ENCODE peak calls at places on chromosomes 5 and 9, in six cellular contexts. One of them, this sample, is unnamed. For H3K27me3, the result is how much of the 10 kb centered on the place peaks cover.

GRCh38 chr9:129408535-129409215 is 212.2 kb downstream of the C9orf50 start:
- DNase-seq in H9: no peak
- DNase-seq in body of pancreas: peak
- DNase-seq in adrenal gland: no peak
- DNase-seq in breast epithelium: no peak
- DNase-seq in heart left ventricle: peak
- DNase-seq in this sample: no peak

GRCh38 chr5:98774192-98775046 is 956 bp downstream of the RGMB start:
- DNase-seq in H9: peak
- DNase-seq in body of pancreas: peak
- DNase-seq in adrenal gland: peak
- DNase-seq in breast epithelium: peak
- DNase-seq in heart left ventricle: peak
- DNase-seq in this sample: peak

GRCh38 chr9:2761424-2761823 is 44.1 kb downstream of the KCNV2 start:
- DNase-seq in H9: no peak
- DNase-seq in body of pancreas: no peak
- DNase-seq in adrenal gland: no peak
- DNase-seq in breast epithelium: no peak
- DNase-seq in heart left ventricle: no peak
- DNase-seq in this sample: no peak

GRCh38 chr9:134338394-134339182 is 12.3 kb downstream of the RXRA start:
- DNase-seq in H9: no peak
- DNase-seq in body of pancreas: peak
- DNase-seq in adrenal gland: no peak
- DNase-seq in breast epithelium: no peak
- DNase-seq in heart left ventricle: no peak
- DNase-seq in this sample: no peak

GRCh38 chr5:137206030-137206715 is 293.0 kb downstream of the SPOCK1 start:
- DNase-seq in H9: no peak
- DNase-seq in body of pancreas: no peak
- DNase-seq in adrenal gland: no peak
- DNase-seq in breast epithelium: no peak
- DNase-seq in heart left ventricle: no peak
- DNase-seq in this sample: no peak

GRCh38 chr5:119743927-119744326 is 114.6 kb downstream of the FAM170A start:
- DNase-seq in H9: peak
- DNase-seq in body of pancreas: peak
- DNase-seq in adrenal gland: no peak
- DNase-seq in breast epithelium: no peak
- DNase-seq in heart left ventricle: no peak
- DNase-seq in this sample: peak

GRCh38 chr5:145588113-145588512 is 247.0 kb downstream of the PRELID2 start:
- DNase-seq in H9: no peak
- DNase-seq in body of pancreas: no peak
- DNase-seq in adrenal gland: no peak
- DNase-seq in breast epithelium: no peak
- DNase-seq in heart left ventricle: no peak
- DNase-seq in this sample: no peak

GRCh38 chr9:83981126-83981871 is 694 bp downstream of the RMI1 start:
- DNase-seq in H9: no peak
- DNase-seq in body of pancreas: peak
- DNase-seq in adrenal gland: peak
- DNase-seq in breast epithelium: no peak
- DNase-seq in heart left ventricle: peak
- DNase-seq in this sample: peak

GRCh38 chr5:153256-153655 is 38.0 kb upstream of the LRRC14B start:
- DNase-seq in H9: no peak
- DNase-seq in body of pancreas: no peak
- DNase-seq in adrenal gland: no peak
- DNase-seq in breast epithelium: no peak
- DNase-seq in heart left ventricle: no peak
- DNase-seq in this sample: no peak

GRCh38 chr9:118000581-118000980 is 296.4 kb downstream of the TLR4 start:
- DNase-seq in H9: no peak
- DNase-seq in body of pancreas: no peak
- DNase-seq in adrenal gland: no peak
- DNase-seq in breast epithelium: no peak
- DNase-seq in heart left ventricle: no peak
- DNase-seq in this sample: no peak

GRCh38 chr9:81789751-81790150 is 100.4 kb upstream of the TLE1 start:
- DNase-seq in H9: no peak
- DNase-seq in body of pancreas: no peak
- DNase-seq in adrenal gland: no peak
- DNase-seq in breast epithelium: no peak
- DNase-seq in heart left ventricle: no peak
- DNase-seq in this sample: no peak

GRCh38 chr5:673140-673836 is 19.9 kb downstream of the TPPP start:
- DNase-seq in H9: peak
- DNase-seq in body of pancreas: no peak
- DNase-seq in adrenal gland: no peak
- DNase-seq in breast epithelium: peak
- DNase-seq in heart left ventricle: peak
- DNase-seq in this sample: no peak

GRCh38 chr5:81247441-81247972 is 14.4 kb downstream of the CKMT2 start:
- DNase-seq in H9: no peak
- DNase-seq in body of pancreas: no peak
- DNase-seq in adrenal gland: no peak
- DNase-seq in breast epithelium: no peak
- DNase-seq in heart left ventricle: no peak
- DNase-seq in this sample: no peak

GRCh38 chr9:128025756-128026155 is 41.4 kb downstream of the NAIF1 start:
- DNase-seq in H9: no peak
- DNase-seq in body of pancreas: no peak
- DNase-seq in adrenal gland: no peak
- DNase-seq in breast epithelium: no peak
- DNase-seq in heart left ventricle: no peak
- DNase-seq in this sample: no peak

GRCh38 chr5:58457040-58457439 is 2.8 kb downstream of the PLK2 start:
- DNase-seq in H9: no peak
- DNase-seq in body of pancreas: no peak
- DNase-seq in adrenal gland: no peak
- DNase-seq in breast epithelium: no peak
- DNase-seq in heart left ventricle: no peak
- DNase-seq in this sample: no peak

GRCh38 chr5:132422720-132423442 is 53.4 kb downstream of the SLC22A5 start:
- DNase-seq in H9: no peak
- DNase-seq in body of pancreas: peak
- DNase-seq in adrenal gland: peak
- DNase-seq in breast epithelium: no peak
- DNase-seq in heart left ventricle: peak
- DNase-seq in this sample: peak

GRCh38 chr5:149217802-149218153 is 53.9 kb upstream of the AFAP1L1 start:
- DNase-seq in H9: no peak
- DNase-seq in body of pancreas: no peak
- DNase-seq in adrenal gland: no peak
- DNase-seq in breast epithelium: no peak
- DNase-seq in heart left ventricle: peak
- DNase-seq in this sample: no peak

GRCh38 chr5:154945695-154946301 is 4.9 kb downstream of the MRPL22 start:
- DNase-seq in H9: no peak
- DNase-seq in body of pancreas: no peak
- DNase-seq in adrenal gland: no peak
- DNase-seq in breast epithelium: no peak
- DNase-seq in heart left ventricle: no peak
- DNase-seq in this sample: no peak

GRCh38 chr5:150642567-150642927 is 2.1 kb downstream of the SYNPO start:
- DNase-seq in H9: no peak
- DNase-seq in body of pancreas: peak
- DNase-seq in adrenal gland: peak
- DNase-seq in breast epithelium: peak
- DNase-seq in heart left ventricle: peak
- DNase-seq in this sample: no peak

GRCh38 chr9:137761032-137761431 is 116.5 kb upstream of the CACNA1B start:
- DNase-seq in H9: no peak
- DNase-seq in body of pancreas: no peak
- DNase-seq in adrenal gland: no peak
- DNase-seq in breast epithelium: no peak
- DNase-seq in heart left ventricle: no peak
- DNase-seq in this sample: no peak

GRCh38 chr5:175796536-175797499 is 74.6 kb upstream of the CPLX2 start:
- DNase-seq in H9: peak
- DNase-seq in body of pancreas: peak
- DNase-seq in adrenal gland: peak
- DNase-seq in breast epithelium: peak
- DNase-seq in heart left ventricle: peak
- DNase-seq in this sample: peak
- H3K27me3 ChIP-seq in H9: under half
- H3K27me3 ChIP-seq in body of pancreas: under half
- H3K27me3 ChIP-seq in adrenal gland: under half
- H3K27me3 ChIP-seq in breast epithelium: under half
- H3K27me3 ChIP-seq in heart left ventricle: half or more
- H3K27me3 ChIP-seq in this sample: under half

GRCh38 chr9:36880075-36880474 is 154.0 kb downstream of the PAX5 start:
- DNase-seq in H9: no peak
- DNase-seq in body of pancreas: no peak
- DNase-seq in adrenal gland: no peak
- DNase-seq in breast epithelium: no peak
- DNase-seq in heart left ventricle: no peak
- DNase-seq in this sample: no peak
- H3K27me3 ChIP-seq in H9: under half
- H3K27me3 ChIP-seq in body of pancreas: under half
- H3K27me3 ChIP-seq in adrenal gland: under half
- H3K27me3 ChIP-seq in breast epithelium: under half
- H3K27me3 ChIP-seq in heart left ventricle: under half
- H3K27me3 ChIP-seq in this sample: under half

GRCh38 chr5:174714751-174715150 is 9.6 kb upstream of the MSX2 start:
- DNase-seq in H9: no peak
- DNase-seq in body of pancreas: no peak
- DNase-seq in adrenal gland: no peak
- DNase-seq in breast epithelium: no peak
- DNase-seq in heart left ventricle: no peak
- DNase-seq in this sample: no peak
- H3K27me3 ChIP-seq in H9: under half
- H3K27me3 ChIP-seq in body of pancreas: under half
- H3K27me3 ChIP-seq in adrenal gland: under half
- H3K27me3 ChIP-seq in breast epithelium: under half
- H3K27me3 ChIP-seq in heart left ventricle: half or more
- H3K27me3 ChIP-seq in this sample: under half

GRCh38 chr9:98804083-98804482 is 3.4 kb upstream of the GALNT12 start:
- DNase-seq in H9: no peak
- DNase-seq in body of pancreas: no peak
- DNase-seq in adrenal gland: no peak
- DNase-seq in breast epithelium: no peak
- DNase-seq in heart left ventricle: no peak
- DNase-seq in this sample: no peak
- H3K27me3 ChIP-seq in H9: under half
- H3K27me3 ChIP-seq in body of pancreas: under half
- H3K27me3 ChIP-seq in adrenal gland: under half
- H3K27me3 ChIP-seq in breast epithelium: under half
- H3K27me3 ChIP-seq in heart left ventricle: under half
- H3K27me3 ChIP-seq in this sample: under half

GRCh38 chr9:91946196-91946595 is 3.8 kb downstream of the ROR2 start:
- DNase-seq in H9: no peak
- DNase-seq in body of pancreas: no peak
- DNase-seq in adrenal gland: no peak
- DNase-seq in breast epithelium: no peak
- DNase-seq in heart left ventricle: no peak
- DNase-seq in this sample: no peak

GRCh38 chr9:91943876-91944470 is 6.1 kb downstream of the ROR2 start:
- DNase-seq in H9: no peak
- DNase-seq in body of pancreas: no peak
- DNase-seq in adrenal gland: no peak
- DNase-seq in breast epithelium: no peak
- DNase-seq in heart left ventricle: no peak
- DNase-seq in this sample: peak

GRCh38 chr9:91945277-91946074 is 4.6 kb downstream of the ROR2 start:
- DNase-seq in H9: no peak
- DNase-seq in body of pancreas: peak
- DNase-seq in adrenal gland: peak
- DNase-seq in breast epithelium: no peak
- DNase-seq in heart left ventricle: no peak
- DNase-seq in this sample: peak

GRCh38 chr9:91944711-91945110 is 5.3 kb downstream of the ROR2 start:
- DNase-seq in H9: no peak
- DNase-seq in body of pancreas: no peak
- DNase-seq in adrenal gland: no peak
- DNase-seq in breast epithelium: no peak
- DNase-seq in heart left ventricle: no peak
- DNase-seq in this sample: no peak

DNA sequence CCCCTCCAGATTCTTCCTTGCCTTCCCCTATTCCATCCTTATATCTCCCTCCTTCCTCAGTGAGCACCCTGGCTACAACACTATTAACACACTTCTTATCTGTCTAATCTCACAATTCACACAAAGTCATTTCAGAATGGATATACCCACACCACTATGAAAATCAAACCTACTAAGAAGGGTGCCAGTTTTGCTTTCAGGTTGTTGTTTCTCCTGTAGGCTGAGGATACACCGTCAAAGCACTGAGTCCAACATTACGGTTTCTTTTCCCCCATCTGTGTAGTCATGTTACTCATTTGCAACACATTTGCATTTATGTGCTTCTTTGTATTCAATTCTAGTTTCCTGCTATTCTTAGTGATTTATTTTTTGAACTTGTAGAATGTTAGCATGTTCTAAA is 6.6 kb downstream of the ROR2 start:
- DNase-seq in H9: no peak
- DNase-seq in body of pancreas: no peak
- DNase-seq in adrenal gland: no peak
- DNase-seq in breast epithelium: no peak
- DNase-seq in heart left ventricle: no peak
- DNase-seq in this sample: no peak
- H3K27me3 ChIP-seq in H9: under half
- H3K27me3 ChIP-seq in body of pancreas: under half
- H3K27me3 ChIP-seq in adrenal gland: under half
- H3K27me3 ChIP-seq in breast epithelium: under half
- H3K27me3 ChIP-seq in heart left ventricle: under half
- H3K27me3 ChIP-seq in this sample: under half

DNA sequence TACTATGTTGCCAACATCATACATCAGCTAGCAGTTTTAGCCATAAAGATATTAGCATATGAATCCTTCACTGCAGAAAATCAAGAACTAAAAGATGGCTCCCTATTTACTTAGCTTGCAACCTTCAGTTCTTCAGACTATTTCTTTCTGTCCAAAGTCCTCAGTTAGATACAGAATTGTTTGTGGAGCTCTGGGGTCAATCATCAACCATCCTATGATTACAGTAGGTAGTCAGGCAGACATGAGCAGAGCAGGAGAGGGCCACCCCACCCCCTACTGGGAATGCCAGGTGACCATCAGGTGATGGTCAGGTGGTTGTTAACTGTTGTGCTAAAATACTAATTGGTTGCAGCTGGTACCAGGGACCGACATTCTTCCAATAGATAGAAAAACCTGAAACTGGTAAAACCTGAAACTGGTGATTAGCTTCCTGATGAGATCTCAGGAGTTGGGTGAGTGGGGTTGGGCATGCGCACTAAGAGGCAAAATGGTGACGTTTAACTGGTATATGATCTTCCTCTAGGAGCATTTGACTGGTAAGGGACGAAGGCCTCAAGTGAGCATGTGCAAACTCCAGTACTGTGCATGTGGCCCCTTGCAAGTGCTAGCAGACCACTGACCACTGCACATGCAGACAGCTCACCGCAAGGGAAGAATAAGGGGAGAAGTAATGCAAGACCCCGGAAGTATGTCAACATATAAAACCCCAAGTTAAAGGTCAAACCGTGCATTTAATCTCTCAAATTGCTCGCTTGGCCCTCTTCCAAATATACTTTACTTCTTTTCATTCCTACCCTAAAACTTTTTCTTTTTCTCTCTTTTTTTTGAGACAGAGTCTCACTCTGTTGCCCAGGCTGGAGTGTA is 13.6 kb downstream of the C9orf57 start:
- DNase-seq in H9: no peak
- DNase-seq in body of pancreas: no peak
- DNase-seq in adrenal gland: no peak
- DNase-seq in breast epithelium: no peak
- DNase-seq in heart left ventricle: no peak
- DNase-seq in this sample: no peak
- H3K27me3 ChIP-seq in H9: under half
- H3K27me3 ChIP-seq in body of pancreas: under half
- H3K27me3 ChIP-seq in adrenal gland: under half
- H3K27me3 ChIP-seq in breast epithelium: under half
- H3K27me3 ChIP-seq in heart left ventricle: under half
- H3K27me3 ChIP-seq in this sample: under half

This sample was measured in endodermal cell.